ENCODE peak calls at places on chromosome X, in four cellular contexts. W, Y, U and R are unnamed samples.

GRCh38 chrX:72554448-72555140 is 18.0 kb downstream of the HDAC8 start:
- DNase-seq in W (peak), U (no peak), Y (no peak), R (peak)

GRCh38 chrX:20397587-20397986 is 130.9 kb upstream of the RPS6KA3 start:
- DNase-seq in W (no peak), Y (no peak), U (peak), R (peak)

GRCh38 chrX:150575415-150575814 is 7.0 kb downstream of the MTM1 start:
- DNase-seq in U (no peak), Y (no peak), W (no peak), R (no peak)

GRCh38 chrX:120840826-120841225 is 34.8 kb downstream of the CT47B1 start:
- DNase-seq in Y (no peak), W (no peak), U (no peak), R (no peak)

GRCh38 chrX:12999422-12999821 is 24.5 kb downstream of the TMSB4X start:
- DNase-seq in U (no peak), Y (no peak), W (no peak), R (peak)

GRCh38 chrX:107748490-107748889 is 27.1 kb downstream of the TSC22D3 start:
- DNase-seq in U (no peak), Y (no peak), W (no peak), R (no peak)

GRCh38 chrX:80879143-80879542 is 69.5 kb upstream of the BRWD3 start:
- DNase-seq in W (no peak), U (no peak), Y (no peak), R (no peak)

GRCh38 chrX:54570332-54570731 is 40.3 kb downstream of the GNL3L start:
- DNase-seq in Y (no peak), W (no peak), U (no peak), R (no peak)

GRCh38 chrX:9272166-9272565 is 192.7 kb upstream of the TBL1X start:
- DNase-seq in U (no peak), W (no peak), Y (no peak), R (no peak)

GRCh38 chrX:153434801-153435200 is 11.1 kb downstream of the TREX2 start:
- DNase-seq in Y (no peak), W (no peak), U (no peak), R (no peak)

GRCh38 chrX:140477987-140478386 is 26.9 kb downstream of the SOX3 start:
- DNase-seq in U (no peak), W (no peak), Y (no peak), R (peak)

GRCh38 chrX:48683411-48683982 is at the start of gene WAS:
- DNase-seq in W (no peak), U (no peak), Y (peak), R (no peak)

GRCh38 chrX:140503230-140503585 is 1.7 kb downstream of the SOX3 start:
- DNase-seq in Y (no peak), W (no peak), U (no peak), R (no peak)

GRCh38 chrX:155334486-155335316 is at the start of gene CLIC2:
- DNase-seq in U (no peak), Y (no peak), W (peak), R (no peak)

GRCh38 chrX:119118780-119119395 is 8.7 kb downstream of the KIAA1210 start:
- DNase-seq in W (peak), Y (no peak), U (peak), R (peak)

GRCh38 chrX:57918750-57919436 is 8.6 kb upstream of the ZXDA start:
- DNase-seq in W (no peak), Y (no peak), U (peak), R (peak)

GRCh38 chrX:45011131-45011530 is 138.1 kb downstream of the KDM6A start:
- DNase-seq in U (no peak), W (no peak), Y (no peak), R (no peak)

GRCh38 chrX:68988865-68989264 is 160.0 kb downstream of the EFNB1 start:
- DNase-seq in Y (no peak), U (no peak), W (no peak), R (no peak)

GRCh38 chrX:915427-916234 is 285.0 kb downstream of the SHOX start:
- DNase-seq in U (no peak), W (no peak), Y (no peak), R (no peak)

GRCh38 chrX:151384807-151385206 is 12.2 kb upstream of the VMA21 start:
- DNase-seq in W (no peak), Y (no peak), U (no peak), R (peak)

GRCh38 chrX:109600114-109600710 is 24.8 kb downstream of the KCNE5 start:
- DNase-seq in U (no peak), W (no peak), Y (no peak), R (peak)

GRCh38 chrX:31547816-31548215 is 476.0 kb upstream of the FTHL17 start:
- DNase-seq in W (no peak), U (no peak), Y (no peak), R (no peak)

GRCh38 chrX:24168807-24169206 is 19.3 kb downstream of the ZFX start:
- DNase-seq in U (no peak), Y (peak), W (no peak), R (no peak)

DNA sequence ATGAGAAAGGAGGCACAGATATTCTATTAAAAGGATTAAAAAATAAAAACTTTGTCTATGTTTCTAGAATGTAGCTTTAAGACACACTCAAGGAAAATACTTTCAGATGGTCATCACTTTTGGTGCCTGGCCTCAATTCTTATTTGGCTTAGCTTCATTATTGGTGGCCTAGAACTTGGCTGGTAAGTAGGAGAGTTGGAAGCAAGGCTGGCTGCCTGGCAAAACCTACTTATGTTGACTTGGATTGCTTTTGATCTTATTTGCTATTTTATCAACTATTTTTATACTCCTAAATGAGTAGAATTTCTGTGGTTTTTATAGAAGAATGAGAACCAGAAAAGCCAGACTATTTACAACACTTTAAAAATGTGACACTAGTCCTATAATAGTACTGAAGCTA is 35.3 kb upstream of the JADE3 start:
- DNase-seq in Y (no peak), W (no peak), U (no peak), R (no peak)
- TF ChIP-seq JUNB in Y (no peak), W (no peak), U (no peak), R (no peak)

GRCh38 chrX:99461223-99461622 is 948.9 kb downstream of the PCDH19 start:
- DNase-seq in W (no peak), U (no peak), Y (no peak), R (no peak)
- TF ChIP-seq CREB1 in W (no peak), U (no peak), Y (no peak), R (no peak)

DNA sequence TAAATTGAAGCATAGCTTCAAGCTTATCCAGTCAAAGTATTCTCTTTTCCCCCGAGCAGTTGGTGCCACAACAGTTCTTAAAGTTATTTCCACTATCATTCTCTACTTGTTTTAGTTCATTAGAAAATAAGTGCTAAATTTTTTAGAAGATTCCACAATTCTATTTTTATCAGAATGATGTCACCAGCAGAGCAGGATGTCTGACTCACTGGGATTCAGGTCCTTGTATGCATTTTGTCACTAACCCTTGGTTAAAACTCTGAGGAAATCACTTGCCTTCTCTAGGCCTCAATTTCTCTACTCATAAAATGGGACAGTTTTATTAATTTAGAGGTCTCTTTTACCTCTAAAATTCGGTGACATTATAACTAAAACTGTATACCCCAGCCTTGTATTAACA is 3.4 kb downstream of the DDX53 start:
- DNase-seq in Y (no peak), U (no peak), W (no peak), R (no peak)
- TF ChIP-seq JUNB in Y (no peak), U (no peak), W (no peak), R (no peak)

GRCh38 chrX:111515298-111515697 is 3.9 kb downstream of the SERTM2 start:
- DNase-seq in W (no peak), U (no peak), Y (no peak), R (no peak)

DNA sequence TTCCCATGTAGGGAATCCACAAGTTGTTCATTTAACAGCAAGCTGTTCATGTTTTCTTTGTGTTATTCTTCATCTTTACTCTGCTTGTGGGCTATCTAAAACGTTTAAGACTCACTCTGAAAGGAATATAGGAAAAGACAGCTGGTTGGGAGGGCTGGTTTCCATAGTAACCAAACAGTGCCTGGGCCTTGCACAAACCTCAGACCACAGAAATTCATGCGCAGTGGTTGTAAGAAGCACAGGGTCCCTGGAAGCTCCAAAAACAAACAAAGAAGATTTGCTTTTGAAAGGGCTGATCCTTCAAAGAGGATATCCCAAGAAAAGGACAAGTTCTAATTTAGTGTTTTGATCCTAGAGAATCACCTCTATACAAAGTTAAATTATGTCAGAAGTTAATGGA is 7.8 kb downstream of the SERTM2 start:
- DNase-seq in W (no peak), U (no peak), Y (no peak), R (peak)
- TF ChIP-seq CREB1 in W (no peak), U (no peak), Y (no peak), R (no peak)